ENCODE peak calls at places on chromosome 4, in four cellular contexts. One of them, this sample, is unnamed.

GRCh38 chr4:98686847-98687246 is 28.4 kb upstream of the TSPAN5 start:
- DNase-seq in CD8-positive, alpha-beta memory T cell: no peak
- DNase-seq in mucosa of descending colon: no peak
- DNase-seq in colonic mucosa: no peak
- DNase-seq in this sample: no peak

GRCh38 chr4:92121099-92121498 is 182.7 kb upstream of the GRID2 start:
- DNase-seq in colonic mucosa: no peak
- DNase-seq in CD8-positive, alpha-beta memory T cell: no peak
- DNase-seq in mucosa of descending colon: peak; percentile 22
- DNase-seq in this sample: no peak

GRCh38 chr4:118911162-118911791 is 22.6 kb downstream of the SYNPO2 start:
- DNase-seq in mucosa of descending colon: no peak
- DNase-seq in CD8-positive, alpha-beta memory T cell: no peak
- DNase-seq in colonic mucosa: no peak
- DNase-seq in this sample: no peak

GRCh38 chr4:138509346-138509745 is 267.2 kb upstream of the SLC7A11 start:
- DNase-seq in CD8-positive, alpha-beta memory T cell: no peak
- DNase-seq in mucosa of descending colon: no peak
- DNase-seq in colonic mucosa: no peak
- DNase-seq in this sample: no peak

GRCh38 chr4:113303315-113303714 is 253.9 kb downstream of the ANK2 start:
- DNase-seq in mucosa of descending colon: no peak
- DNase-seq in CD8-positive, alpha-beta memory T cell: no peak
- DNase-seq in colonic mucosa: no peak
- DNase-seq in this sample: no peak

GRCh38 chr4:159071178-159071968 is 31.5 kb upstream of the RAPGEF2 start:
- DNase-seq in CD8-positive, alpha-beta memory T cell: no peak
- DNase-seq in mucosa of descending colon: no peak
- DNase-seq in colonic mucosa: peak; percentile 24
- DNase-seq in this sample: peak; percentile 40

GRCh38 chr4:125847518-125847917 is 532.8 kb downstream of the FAT4 start:
- DNase-seq in mucosa of descending colon: no peak
- DNase-seq in CD8-positive, alpha-beta memory T cell: no peak
- DNase-seq in colonic mucosa: no peak
- DNase-seq in this sample: no peak

GRCh38 chr4:75819121-75819520 is 83.1 kb downstream of the PPEF2 start:
- DNase-seq in colonic mucosa: no peak
- DNase-seq in mucosa of descending colon: no peak
- DNase-seq in CD8-positive, alpha-beta memory T cell: no peak
- DNase-seq in this sample: no peak

GRCh38 chr4:76306882-76307669 is 543 bp downstream of the STBD1 start:
- DNase-seq in mucosa of descending colon: peak; percentile 83
- DNase-seq in colonic mucosa: peak; percentile 77
- DNase-seq in CD8-positive, alpha-beta memory T cell: no peak
- DNase-seq in this sample: peak; percentile 25

GRCh38 chr4:23476514-23477090 is 413.2 kb downstream of the PPARGC1A start:
- DNase-seq in colonic mucosa: no peak
- DNase-seq in mucosa of descending colon: no peak
- DNase-seq in CD8-positive, alpha-beta memory T cell: no peak
- DNase-seq in this sample: no peak

GRCh38 chr4:140109626-140110213 is 44.3 kb downstream of the MAML3 start:
- DNase-seq in CD8-positive, alpha-beta memory T cell: no peak
- DNase-seq in colonic mucosa: no peak
- DNase-seq in mucosa of descending colon: no peak
- DNase-seq in this sample: no peak

GRCh38 chr4:44157611-44158277 is 290.9 kb downstream of the KCTD8 start:
- DNase-seq in colonic mucosa: no peak
- DNase-seq in CD8-positive, alpha-beta memory T cell: no peak
- DNase-seq in mucosa of descending colon: no peak
- DNase-seq in this sample: no peak

GRCh38 chr4:84944952-84945351 is 21.5 kb downstream of the WDFY3 start:
- DNase-seq in CD8-positive, alpha-beta memory T cell: no peak
- DNase-seq in mucosa of descending colon: no peak
- DNase-seq in colonic mucosa: no peak
- DNase-seq in this sample: no peak

GRCh38 chr4:77950204-77950603 is 87.6 kb downstream of the MRPL1 start:
- DNase-seq in CD8-positive, alpha-beta memory T cell: no peak
- DNase-seq in colonic mucosa: no peak
- DNase-seq in mucosa of descending colon: no peak
- DNase-seq in this sample: no peak

GRCh38 chr4:153156263-153156662 is 48.0 kb upstream of the TRIM2 start:
- DNase-seq in CD8-positive, alpha-beta memory T cell: no peak
- DNase-seq in mucosa of descending colon: no peak
- DNase-seq in colonic mucosa: no peak
- DNase-seq in this sample: no peak

GRCh38 chr4:183118141-183118540 is 19.1 kb downstream of the WWC2 start:
- DNase-seq in CD8-positive, alpha-beta memory T cell: no peak
- DNase-seq in colonic mucosa: no peak
- DNase-seq in mucosa of descending colon: no peak
- DNase-seq in this sample: no peak

GRCh38 chr4:161816958-161817357 is 346.8 kb downstream of the FSTL5 start:
- DNase-seq in colonic mucosa: no peak
- DNase-seq in mucosa of descending colon: no peak
- DNase-seq in CD8-positive, alpha-beta memory T cell: no peak
- DNase-seq in this sample: no peak

GRCh38 chr4:38674206-38675144 is 10.5 kb downstream of the KLF3 start:
- DNase-seq in colonic mucosa: peak; percentile 49
- DNase-seq in mucosa of descending colon: peak; percentile 41
- DNase-seq in CD8-positive, alpha-beta memory T cell: no peak
- DNase-seq in this sample: no peak
- H3K4me1 ChIP-seq in colonic mucosa: peaks cover 27% of the 10 kb centered on the region
- H3K4me1 ChIP-seq in mucosa of descending colon: peaks cover 76% of the 10 kb centered on the region
- H3K4me1 ChIP-seq in CD8-positive, alpha-beta memory T cell: peaks cover 93% of the 10 kb centered on the region
- H3K4me1 ChIP-seq in this sample: peaks cover 7% of the 10 kb centered on the region

DNA sequence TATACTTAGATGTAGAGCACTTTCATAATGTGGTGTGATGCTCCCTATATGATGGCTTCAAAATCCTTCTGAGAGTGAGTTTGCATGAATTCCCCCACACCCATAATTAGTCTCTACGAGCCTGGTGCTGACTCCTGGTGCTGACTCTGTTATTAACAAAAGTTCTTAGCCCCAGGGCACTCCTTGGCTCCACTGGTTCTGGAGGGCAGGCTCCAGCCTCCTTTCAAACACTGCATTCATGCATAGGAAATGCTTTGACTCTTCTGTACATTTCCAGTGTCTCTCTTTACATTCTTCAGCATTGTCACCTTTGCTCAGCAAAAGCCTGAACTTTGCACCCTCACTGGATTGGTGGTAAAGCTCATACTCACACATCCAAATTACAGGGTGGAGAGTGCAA is 63.9 kb downstream of the LNX1 start:
- DNase-seq in mucosa of descending colon: no peak
- DNase-seq in colonic mucosa: no peak
- DNase-seq in CD8-positive, alpha-beta memory T cell: no peak
- DNase-seq in this sample: no peak
- H3K4me1 ChIP-seq in mucosa of descending colon: peaks cover 4% of the 10 kb centered on the region
- H3K4me1 ChIP-seq in colonic mucosa: no peaks in the 10 kb centered on the region
- H3K4me1 ChIP-seq in CD8-positive, alpha-beta memory T cell: no peaks in the 10 kb centered on the region
- H3K4me1 ChIP-seq in this sample: peaks cover 4% of the 10 kb centered on the region

DNA sequence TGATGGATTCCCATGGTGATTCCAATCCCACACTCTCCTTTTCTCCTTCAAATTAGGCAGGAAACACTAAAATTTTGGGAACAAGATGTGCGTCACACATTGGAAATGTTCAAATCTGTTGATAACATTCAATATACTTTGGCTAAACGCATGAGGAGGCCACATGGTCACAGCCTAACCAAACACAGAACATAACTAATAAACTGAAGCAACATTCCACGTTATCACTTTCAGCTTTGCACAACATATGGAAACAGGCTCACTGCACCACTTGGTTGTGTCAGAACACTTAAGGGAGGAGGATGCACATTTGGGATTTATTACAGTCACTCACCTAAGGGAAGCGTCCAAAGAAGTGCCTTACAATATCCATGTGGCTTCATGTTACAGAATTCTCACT is 4.7 kb downstream of the SH3RF1 start:
- DNase-seq in mucosa of descending colon: no peak
- DNase-seq in CD8-positive, alpha-beta memory T cell: no peak
- DNase-seq in colonic mucosa: no peak
- DNase-seq in this sample: no peak
- H3K4me1 ChIP-seq in mucosa of descending colon: peaks cover 26% of the 10 kb centered on the region
- H3K4me1 ChIP-seq in CD8-positive, alpha-beta memory T cell: peaks cover 5% of the 10 kb centered on the region
- H3K4me1 ChIP-seq in colonic mucosa: peaks cover 4% of the 10 kb centered on the region
- H3K4me1 ChIP-seq in this sample: peaks cover 5% of the 10 kb centered on the region

GRCh38 chr4:8097721-8098345 is 60.8 kb downstream of the ABLIM2 start:
- DNase-seq in mucosa of descending colon: peak; percentile 24
- DNase-seq in CD8-positive, alpha-beta memory T cell: no peak
- DNase-seq in colonic mucosa: no peak
- DNase-seq in this sample: no peak
- H3K4me1 ChIP-seq in mucosa of descending colon: peaks cover 13% of the 10 kb centered on the region
- H3K4me1 ChIP-seq in CD8-positive, alpha-beta memory T cell: no peaks in the 10 kb centered on the region
- H3K4me1 ChIP-seq in colonic mucosa: no peaks in the 10 kb centered on the region
- H3K4me1 ChIP-seq in this sample: peaks cover 16% of the 10 kb centered on the region

GRCh38 chr4:2484169-2484568 is 15.3 kb downstream of the RNF4 start:
- DNase-seq in mucosa of descending colon: no peak
- DNase-seq in colonic mucosa: no peak
- DNase-seq in CD8-positive, alpha-beta memory T cell: no peak
- DNase-seq in this sample: no peak
- H3K4me1 ChIP-seq in mucosa of descending colon: peaks cover 71% of the 10 kb centered on the region
- H3K4me1 ChIP-seq in colonic mucosa: peaks cover 38% of the 10 kb centered on the region
- H3K4me1 ChIP-seq in CD8-positive, alpha-beta memory T cell: peaks cover 86% of the 10 kb centered on the region
- H3K4me1 ChIP-seq in this sample: peaks cover 22% of the 10 kb centered on the region

DNA sequence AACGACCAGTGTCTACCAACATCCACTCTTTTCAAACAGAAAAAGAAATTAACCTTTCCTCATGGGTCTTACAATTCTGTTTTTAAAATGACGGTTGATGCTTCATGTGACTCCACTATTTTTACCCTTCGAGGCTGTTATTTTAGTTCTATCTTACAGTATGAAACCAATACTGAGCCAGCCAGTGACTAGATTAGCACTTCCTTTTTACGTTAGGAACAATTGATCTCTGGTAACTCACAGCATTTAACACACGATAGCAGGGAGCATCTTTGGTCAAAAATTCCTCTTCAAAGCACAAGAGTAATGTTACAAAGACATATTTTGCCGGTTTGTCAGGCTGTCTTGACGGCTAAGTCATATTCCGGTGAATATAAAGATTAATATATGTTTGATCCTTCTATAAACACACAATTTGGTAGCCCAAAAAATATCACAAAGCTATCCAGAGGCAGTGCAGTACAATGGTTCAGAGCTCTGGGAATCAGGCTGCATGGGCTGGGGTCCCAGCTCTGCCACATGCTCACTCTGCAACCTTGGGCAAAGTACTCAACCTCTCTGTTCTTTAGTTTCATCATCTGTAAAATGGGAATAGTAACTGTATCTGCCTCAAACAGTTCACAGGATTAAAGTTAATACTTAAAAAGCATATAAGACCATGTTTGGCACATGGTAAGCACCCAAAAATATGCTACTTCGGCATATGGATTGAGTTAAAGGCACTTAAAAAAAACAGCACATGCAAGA is 62.9 kb upstream of the TXK start:
- DNase-seq in mucosa of descending colon: no peak
- DNase-seq in colonic mucosa: no peak
- DNase-seq in CD8-positive, alpha-beta memory T cell: no peak
- DNase-seq in this sample: no peak
- H3K4me1 ChIP-seq in mucosa of descending colon: peaks cover 5% of the 10 kb centered on the region
- H3K4me1 ChIP-seq in colonic mucosa: no peaks in the 10 kb centered on the region
- H3K4me1 ChIP-seq in CD8-positive, alpha-beta memory T cell: no peaks in the 10 kb centered on the region
- H3K4me1 ChIP-seq in this sample: no peaks in the 10 kb centered on the region

DNA sequence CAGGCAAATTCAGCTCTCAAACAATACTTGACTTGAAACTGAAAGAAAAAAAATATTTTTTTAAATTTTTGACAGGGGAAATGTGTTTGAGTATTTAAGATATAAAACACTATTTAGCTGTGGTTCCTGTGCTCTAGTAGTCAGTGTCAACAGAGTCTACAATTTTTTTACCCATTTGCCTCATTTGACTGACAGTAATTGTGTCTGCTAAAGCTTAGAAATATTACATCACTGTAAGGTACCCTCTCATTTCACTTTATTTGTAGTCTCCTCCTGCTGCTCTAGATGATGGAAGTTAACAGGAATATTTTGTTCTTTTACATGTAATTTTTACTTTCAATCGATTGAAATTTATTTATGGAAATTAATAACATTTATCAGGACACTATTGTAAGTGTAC is 1186.7 kb upstream of the ADGRL3 start:
- DNase-seq in colonic mucosa: no peak
- DNase-seq in CD8-positive, alpha-beta memory T cell: no peak
- DNase-seq in mucosa of descending colon: no peak
- DNase-seq in this sample: no peak
- H3K4me1 ChIP-seq in colonic mucosa: no peaks in the 10 kb centered on the region
- H3K4me1 ChIP-seq in CD8-positive, alpha-beta memory T cell: no peaks in the 10 kb centered on the region
- H3K4me1 ChIP-seq in mucosa of descending colon: no peaks in the 10 kb centered on the region
- H3K4me1 ChIP-seq in this sample: no peaks in the 10 kb centered on the region

This sample was measured in NT2/D1.